ENCODE peak calls at places on chromosome 9, in ten cellular contexts. One of them, this sample, is unnamed.
A peak's percentile ranks its signal among the peaks of the same experiment; 100 is the strongest.

GRCh38 chr9:97041898-97042297 is 3.0 kb upstream of the CTSV start:
- DNase-seq in breast epithelium: no peak
- DNase-seq in astrocyte of the cerebellum: no peak
- DNase-seq in heart right ventricle: no peak
- DNase-seq in mammary epithelial cell: no peak
- DNase-seq in CD8-positive, alpha-beta T cell: no peak
- DNase-seq in fibroblast of the aortic adventitia: no peak
- DNase-seq in H9: no peak
- DNase-seq in nephron progenitor cell: no peak
- DNase-seq in GM20000: no peak
- DNase-seq in this sample: no peak

GRCh38 chr9:4243113-4243512 is 56.8 kb downstream of the GLIS3 start:
- DNase-seq in breast epithelium: no peak
- DNase-seq in H9: no peak
- DNase-seq in heart right ventricle: no peak
- DNase-seq in GM20000: no peak
- DNase-seq in mammary epithelial cell: no peak
- DNase-seq in nephron progenitor cell: no peak
- DNase-seq in CD8-positive, alpha-beta T cell: no peak
- DNase-seq in astrocyte of the cerebellum: no peak
- DNase-seq in fibroblast of the aortic adventitia: no peak
- DNase-seq in this sample: no peak

GRCh38 chr9:38046669-38047300 is 22.2 kb downstream of the SHB start:
- DNase-seq in heart right ventricle: no peak
- DNase-seq in GM20000: no peak
- DNase-seq in H9: peak; percentile 49
- DNase-seq in fibroblast of the aortic adventitia: peak; percentile 74
- DNase-seq in mammary epithelial cell: peak; percentile 88
- DNase-seq in breast epithelium: peak; percentile 94
- DNase-seq in CD8-positive, alpha-beta T cell: no peak
- DNase-seq in astrocyte of the cerebellum: no peak
- DNase-seq in nephron progenitor cell: no peak
- DNase-seq in this sample: no peak

GRCh38 chr9:93574091-93574899 is 2.1 kb upstream of the PHF2 start:
- DNase-seq in nephron progenitor cell: no peak
- DNase-seq in fibroblast of the aortic adventitia: no peak
- DNase-seq in CD8-positive, alpha-beta T cell: no peak
- DNase-seq in astrocyte of the cerebellum: no peak
- DNase-seq in H9: no peak
- DNase-seq in mammary epithelial cell: no peak
- DNase-seq in GM20000: no peak
- DNase-seq in heart right ventricle: no peak
- DNase-seq in breast epithelium: peak; percentile 16
- DNase-seq in this sample: no peak

GRCh38 chr9:112535364-112535763 is 48.7 kb downstream of the KIAA1958 start:
- DNase-seq in breast epithelium: no peak
- DNase-seq in CD8-positive, alpha-beta T cell: no peak
- DNase-seq in nephron progenitor cell: no peak
- DNase-seq in mammary epithelial cell: no peak
- DNase-seq in astrocyte of the cerebellum: no peak
- DNase-seq in GM20000: no peak
- DNase-seq in fibroblast of the aortic adventitia: peak; percentile 37
- DNase-seq in heart right ventricle: no peak
- DNase-seq in H9: no peak
- DNase-seq in this sample: no peak

GRCh38 chr9:98222885-98223640 is 30.6 kb upstream of the CORO2A start:
- DNase-seq in fibroblast of the aortic adventitia: peak; percentile 99
- DNase-seq in heart right ventricle: no peak
- DNase-seq in mammary epithelial cell: peak; percentile 99
- DNase-seq in CD8-positive, alpha-beta T cell: no peak
- DNase-seq in H9: no peak
- DNase-seq in GM20000: no peak
- DNase-seq in breast epithelium: peak; percentile 83
- DNase-seq in astrocyte of the cerebellum: peak; percentile 99
- DNase-seq in nephron progenitor cell: no peak
- DNase-seq in this sample: no peak

GRCh38 chr9:130331573-130331972 is 66.0 kb downstream of the HMCN2 start:
- DNase-seq in CD8-positive, alpha-beta T cell: no peak
- DNase-seq in GM20000: no peak
- DNase-seq in H9: no peak
- DNase-seq in nephron progenitor cell: no peak
- DNase-seq in heart right ventricle: peak; percentile 77
- DNase-seq in breast epithelium: peak; percentile 27
- DNase-seq in fibroblast of the aortic adventitia: peak; percentile 70
- DNase-seq in mammary epithelial cell: peak; percentile 28
- DNase-seq in astrocyte of the cerebellum: peak; percentile 33
- DNase-seq in this sample: no peak

GRCh38 chr9:109192732-109193361 is 25.8 kb upstream of the FRRS1L start:
- DNase-seq in astrocyte of the cerebellum: no peak
- DNase-seq in H9: peak; percentile 73
- DNase-seq in fibroblast of the aortic adventitia: no peak
- DNase-seq in mammary epithelial cell: no peak
- DNase-seq in breast epithelium: no peak
- DNase-seq in CD8-positive, alpha-beta T cell: no peak
- DNase-seq in nephron progenitor cell: peak; percentile 50
- DNase-seq in heart right ventricle: no peak
- DNase-seq in GM20000: peak; percentile 24
- DNase-seq in this sample: no peak

GRCh38 chr9:96417051-96417586 is 1.1 kb downstream of the ZNF367 start:
- DNase-seq in CD8-positive, alpha-beta T cell: peak; percentile 76
- DNase-seq in fibroblast of the aortic adventitia: peak; percentile 64
- DNase-seq in GM20000: peak; percentile 92
- DNase-seq in H9: peak; percentile 90
- DNase-seq in nephron progenitor cell: peak; percentile 90
- DNase-seq in breast epithelium: peak; percentile 79
- DNase-seq in astrocyte of the cerebellum: peak; percentile 26
- DNase-seq in mammary epithelial cell: peak; percentile 73
- DNase-seq in heart right ventricle: peak; percentile 90
- DNase-seq in this sample: peak; percentile 90

GRCh38 chr9:127828262-127829031 is 25.8 kb downstream of the FPGS start:
- DNase-seq in nephron progenitor cell: peak; percentile 94
- DNase-seq in astrocyte of the cerebellum: no peak
- DNase-seq in breast epithelium: peak; percentile 54
- DNase-seq in GM20000: no peak
- DNase-seq in fibroblast of the aortic adventitia: peak; percentile 69
- DNase-seq in mammary epithelial cell: no peak
- DNase-seq in heart right ventricle: peak; percentile 91
- DNase-seq in H9: peak; percentile 96
- DNase-seq in CD8-positive, alpha-beta T cell: no peak
- DNase-seq in this sample: no peak

GRCh38 chr9:87716141-87716540 is 9.8 kb upstream of the CTSL start:
- DNase-seq in nephron progenitor cell: no peak
- DNase-seq in heart right ventricle: no peak
- DNase-seq in mammary epithelial cell: no peak
- DNase-seq in GM20000: no peak
- DNase-seq in CD8-positive, alpha-beta T cell: no peak
- DNase-seq in astrocyte of the cerebellum: no peak
- DNase-seq in H9: no peak
- DNase-seq in fibroblast of the aortic adventitia: no peak
- DNase-seq in breast epithelium: no peak
- DNase-seq in this sample: no peak

GRCh38 chr9:2132484-2133082 is 117.4 kb downstream of the SMARCA2 start:
- DNase-seq in mammary epithelial cell: no peak
- DNase-seq in CD8-positive, alpha-beta T cell: no peak
- DNase-seq in breast epithelium: no peak
- DNase-seq in GM20000: no peak
- DNase-seq in astrocyte of the cerebellum: no peak
- DNase-seq in H9: no peak
- DNase-seq in heart right ventricle: no peak
- DNase-seq in fibroblast of the aortic adventitia: peak; percentile 77
- DNase-seq in nephron progenitor cell: no peak
- DNase-seq in this sample: peak; percentile 17

GRCh38 chr9:2087500-2088313 is 72.6 kb downstream of the SMARCA2 start:
- DNase-seq in heart right ventricle: no peak
- DNase-seq in H9: no peak
- DNase-seq in GM20000: peak; percentile 56
- DNase-seq in breast epithelium: no peak
- DNase-seq in nephron progenitor cell: no peak
- DNase-seq in mammary epithelial cell: peak; percentile 50
- DNase-seq in fibroblast of the aortic adventitia: peak; percentile 59
- DNase-seq in astrocyte of the cerebellum: no peak
- DNase-seq in CD8-positive, alpha-beta T cell: no peak
- DNase-seq in this sample: peak; percentile 61

GRCh38 chr9:97318433-97318832 is 11.0 kb downstream of the CCDC180 start:
- DNase-seq in mammary epithelial cell: no peak
- DNase-seq in H9: no peak
- DNase-seq in CD8-positive, alpha-beta T cell: no peak
- DNase-seq in astrocyte of the cerebellum: no peak
- DNase-seq in breast epithelium: no peak
- DNase-seq in heart right ventricle: no peak
- DNase-seq in fibroblast of the aortic adventitia: no peak
- DNase-seq in nephron progenitor cell: no peak
- DNase-seq in GM20000: no peak
- DNase-seq in this sample: no peak

GRCh38 chr9:84317563-84317962 is 23.0 kb downstream of the SLC28A3 start:
- DNase-seq in H9: no peak
- DNase-seq in mammary epithelial cell: no peak
- DNase-seq in astrocyte of the cerebellum: no peak
- DNase-seq in CD8-positive, alpha-beta T cell: no peak
- DNase-seq in nephron progenitor cell: no peak
- DNase-seq in breast epithelium: no peak
- DNase-seq in GM20000: peak; percentile 15
- DNase-seq in heart right ventricle: no peak
- DNase-seq in fibroblast of the aortic adventitia: no peak
- DNase-seq in this sample: no peak

DNA sequence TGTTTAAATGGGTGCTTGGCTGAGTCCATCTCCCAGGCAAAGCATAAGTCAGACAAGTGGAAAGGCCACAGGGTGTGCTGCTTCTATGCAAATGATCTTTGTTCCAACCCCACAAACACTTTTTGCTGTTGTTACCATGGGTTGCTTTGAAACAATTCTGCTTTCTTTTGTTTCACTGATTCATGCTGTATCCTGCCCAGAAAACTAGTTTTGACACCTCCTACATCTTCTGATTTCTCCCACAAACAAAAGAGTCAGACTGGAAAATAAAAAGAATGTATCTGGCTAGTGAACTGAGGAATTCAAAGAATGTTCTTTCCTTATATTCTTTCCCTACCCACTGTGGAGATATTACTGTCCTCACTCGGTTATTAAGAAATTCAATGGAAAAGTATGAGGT is 298.6 kb downstream of the DIRAS2 start:
- DNase-seq in H9: no peak
- DNase-seq in mammary epithelial cell: peak; percentile 88
- DNase-seq in GM20000: no peak
- DNase-seq in heart right ventricle: no peak
- DNase-seq in CD8-positive, alpha-beta T cell: no peak
- DNase-seq in astrocyte of the cerebellum: peak; percentile 69
- DNase-seq in breast epithelium: no peak
- DNase-seq in fibroblast of the aortic adventitia: peak; percentile 54
- DNase-seq in nephron progenitor cell: no peak
- DNase-seq in this sample: no peak
- TF ChIP-seq CTCF in H9: no peak
- TF ChIP-seq CTCF in mammary epithelial cell: no peak
- TF ChIP-seq CTCF in GM20000: no peak
- TF ChIP-seq CTCF in heart right ventricle: no peak
- TF ChIP-seq CTCF in CD8-positive, alpha-beta T cell: no peak
- TF ChIP-seq CTCF in astrocyte of the cerebellum: no peak
- TF ChIP-seq CTCF in breast epithelium: no peak
- TF ChIP-seq CTCF in fibroblast of the aortic adventitia: no peak
- TF ChIP-seq CTCF in nephron progenitor cell: no peak
- TF ChIP-seq CTCF in this sample: no peak

GRCh38 chr9:126514037-126514821 is 99.5 kb upstream of the LMX1B start:
- DNase-seq in nephron progenitor cell: peak; percentile 93
- DNase-seq in astrocyte of the cerebellum: no peak
- DNase-seq in fibroblast of the aortic adventitia: peak; percentile 27
- DNase-seq in CD8-positive, alpha-beta T cell: peak; percentile 29
- DNase-seq in heart right ventricle: peak; percentile 82
- DNase-seq in mammary epithelial cell: peak; percentile 30
- DNase-seq in GM20000: peak; percentile 80
- DNase-seq in breast epithelium: no peak
- DNase-seq in H9: peak; percentile 82
- DNase-seq in this sample: peak; percentile 71
- TF ChIP-seq CTCF in nephron progenitor cell: peak; percentile 54
- TF ChIP-seq CTCF in astrocyte of the cerebellum: peak; percentile 36
- TF ChIP-seq CTCF in fibroblast of the aortic adventitia: peak; percentile 29
- TF ChIP-seq CTCF in CD8-positive, alpha-beta T cell: peak; percentile 34
- TF ChIP-seq CTCF in heart right ventricle: peak; percentile 73
- TF ChIP-seq CTCF in mammary epithelial cell: peak; percentile 5
- TF ChIP-seq CTCF in GM20000: peak; percentile 11
- TF ChIP-seq CTCF in breast epithelium: no peak
- TF ChIP-seq CTCF in H9: peak; percentile 74
- TF ChIP-seq CTCF in this sample: no peak

GRCh38 chr9:85716031-85716877 is 25.5 kb downstream of the AGTPBP1 start:
- DNase-seq in GM20000: peak; percentile 36
- DNase-seq in nephron progenitor cell: no peak
- DNase-seq in mammary epithelial cell: no peak
- DNase-seq in astrocyte of the cerebellum: no peak
- DNase-seq in fibroblast of the aortic adventitia: no peak
- DNase-seq in heart right ventricle: no peak
- DNase-seq in CD8-positive, alpha-beta T cell: no peak
- DNase-seq in breast epithelium: no peak
- DNase-seq in H9: no peak
- DNase-seq in this sample: peak; percentile 35
- TF ChIP-seq CTCF in GM20000: peak; percentile 5
- TF ChIP-seq CTCF in nephron progenitor cell: peak; percentile 17
- TF ChIP-seq CTCF in mammary epithelial cell: peak; percentile 1
- TF ChIP-seq CTCF in astrocyte of the cerebellum: no peak
- TF ChIP-seq CTCF in fibroblast of the aortic adventitia: no peak
- TF ChIP-seq CTCF in heart right ventricle: peak; percentile 18
- TF ChIP-seq CTCF in CD8-positive, alpha-beta T cell: no peak
- TF ChIP-seq CTCF in breast epithelium: no peak
- TF ChIP-seq CTCF in H9: peak; percentile 63
- TF ChIP-seq CTCF in this sample: peak; percentile 38

GRCh38 chr9:34524349-34524748 is 1.6 kb upstream of the ENHO start:
- DNase-seq in breast epithelium: no peak
- DNase-seq in GM20000: no peak
- DNase-seq in CD8-positive, alpha-beta T cell: no peak
- DNase-seq in heart right ventricle: no peak
- DNase-seq in mammary epithelial cell: no peak
- DNase-seq in fibroblast of the aortic adventitia: no peak
- DNase-seq in nephron progenitor cell: no peak
- DNase-seq in astrocyte of the cerebellum: no peak
- DNase-seq in H9: no peak
- DNase-seq in this sample: no peak

GRCh38 chr9:34520505-34521385 is 2.0 kb downstream of the ENHO start:
- DNase-seq in nephron progenitor cell: no peak
- DNase-seq in astrocyte of the cerebellum: no peak
- DNase-seq in H9: no peak
- DNase-seq in breast epithelium: no peak
- DNase-seq in fibroblast of the aortic adventitia: no peak
- DNase-seq in mammary epithelial cell: no peak
- DNase-seq in heart right ventricle: no peak
- DNase-seq in GM20000: no peak
- DNase-seq in CD8-positive, alpha-beta T cell: no peak
- DNase-seq in this sample: no peak

GRCh38 chr9:34522091-34522887 is 501 bp downstream of the ENHO start:
- DNase-seq in heart right ventricle: no peak
- DNase-seq in CD8-positive, alpha-beta T cell: no peak
- DNase-seq in GM20000: no peak
- DNase-seq in breast epithelium: no peak
- DNase-seq in astrocyte of the cerebellum: no peak
- DNase-seq in fibroblast of the aortic adventitia: no peak
- DNase-seq in mammary epithelial cell: no peak
- DNase-seq in H9: no peak
- DNase-seq in nephron progenitor cell: no peak
- DNase-seq in this sample: no peak

GRCh38 chr9:34521406-34522045 is 1.3 kb downstream of the ENHO start:
- DNase-seq in heart right ventricle: no peak
- DNase-seq in mammary epithelial cell: no peak
- DNase-seq in nephron progenitor cell: no peak
- DNase-seq in GM20000: no peak
- DNase-seq in astrocyte of the cerebellum: no peak
- DNase-seq in CD8-positive, alpha-beta T cell: no peak
- DNase-seq in breast epithelium: no peak
- DNase-seq in fibroblast of the aortic adventitia: no peak
- DNase-seq in H9: no peak
- DNase-seq in this sample: no peak

GRCh38 chr9:34522971-34523797 is at the start of gene ENHO:
- DNase-seq in H9: peak; percentile 96
- DNase-seq in astrocyte of the cerebellum: peak; percentile 39
- DNase-seq in heart right ventricle: peak; percentile 91
- DNase-seq in GM20000: peak; percentile 94
- DNase-seq in fibroblast of the aortic adventitia: peak; percentile 74
- DNase-seq in mammary epithelial cell: peak; percentile 88
- DNase-seq in nephron progenitor cell: peak; percentile 96
- DNase-seq in CD8-positive, alpha-beta T cell: peak; percentile 83
- DNase-seq in breast epithelium: peak; percentile 79
- DNase-seq in this sample: peak; percentile 91
- TF ChIP-seq CTCF in H9: no peak
- TF ChIP-seq CTCF in astrocyte of the cerebellum: no peak
- TF ChIP-seq CTCF in heart right ventricle: no peak
- TF ChIP-seq CTCF in GM20000: no peak
- TF ChIP-seq CTCF in fibroblast of the aortic adventitia: no peak
- TF ChIP-seq CTCF in mammary epithelial cell: no peak
- TF ChIP-seq CTCF in nephron progenitor cell: no peak
- TF ChIP-seq CTCF in CD8-positive, alpha-beta T cell: no peak
- TF ChIP-seq CTCF in breast epithelium: no peak
- TF ChIP-seq CTCF in this sample: no peak